ENCODE peak calls at places on chromosomes 13 and 19, in ten cellular contexts. T is tibial artery, H is lung, O is right cardiac atrium, C is lower lobe of right lung, P is thoracic aorta, U is iPS DF 6.9, L is AG04450, R is vagina, G is ascending aorta. Q is an unnamed sample.

GRCh38 chr19:55494172-55494761 is 6.0 kb downstream of the SSC5D start:
- DNase-seq in T (no peak), H (no peak), O (peak), C (peak), P (no peak), U (no peak), L (no peak), R (no peak), G (no peak), Q (no peak)

GRCh38 chr13:104477256-104477655 is 1411.0 kb upstream of the SLC10A2 start:
- DNase-seq in T (no peak), H (no peak), O (no peak), C (no peak), P (no peak), U (no peak), L (no peak), R (no peak), G (no peak), Q (no peak)

GRCh38 chr13:102484329-102484728 is 82.5 kb upstream of the FGF14 start:
- DNase-seq in T (no peak), H (no peak), O (no peak), C (no peak), P (no peak), U (no peak), L (no peak), R (no peak), G (no peak), Q (no peak)

GRCh38 chr19:56764296-56764695 is 76.2 kb downstream of the PEG3 start:
- DNase-seq in T (no peak), H (no peak), O (no peak), C (no peak), P (no peak), U (no peak), L (no peak), R (no peak), G (no peak), Q (no peak)

GRCh38 chr13:98026457-98026857 is 73.0 kb downstream of the IPO5 start:
- DNase-seq in T (no peak), H (no peak), O (no peak), C (no peak), P (no peak), U (no peak), L (no peak), R (no peak), G (no peak), Q (no peak)

GRCh38 chr13:31409678-31410356 is 210.0 kb downstream of the B3GLCT start:
- DNase-seq in T (no peak), H (no peak), O (no peak), C (no peak), P (no peak), U (no peak), L (no peak), R (no peak), G (no peak), Q (no peak)

GRCh38 chr13:23674795-23675640 is 104.8 kb downstream of the TNFRSF19 start:
- DNase-seq in T (no peak), H (no peak), O (no peak), C (no peak), P (no peak), U (no peak), L (peak), R (no peak), G (no peak), Q (no peak)

GRCh38 chr19:8484331-8484894 is 18.0 kb downstream of the PRAM1 start:
- DNase-seq in T (peak), H (peak), O (peak), C (peak), P (no peak), U (no peak), L (no peak), R (no peak), G (no peak), Q (peak)

GRCh38 chr13:111225184-111225583 is 95.3 kb upstream of the TEX29 start:
- DNase-seq in T (no peak), H (no peak), O (no peak), C (no peak), P (no peak), U (no peak), L (no peak), R (no peak), G (no peak), Q (no peak)

GRCh38 chr13:47337781-47338507 is 441.1 kb upstream of the HTR2A start:
- DNase-seq in T (no peak), H (no peak), O (no peak), C (no peak), P (no peak), U (no peak), L (peak), R (no peak), G (no peak), Q (no peak)

GRCh38 chr13:20080377-20081164 is 80.3 kb downstream of the GJA3 start:
- DNase-seq in T (no peak), H (no peak), O (no peak), C (no peak), P (no peak), U (no peak), L (no peak), R (no peak), G (no peak), Q (no peak)
- H3K27ac ChIP-seq in T (no peak), H (no peak), O (peak), C (no peak), P (no peak), U (no peak), L (no peak), R (no peak), G (no peak), Q (no peak)

GRCh38 chr19:18834644-18834984 is 2.9 kb downstream of the UPF1 start:
- DNase-seq in T (no peak), H (no peak), O (no peak), C (no peak), P (no peak), U (no peak), L (no peak), R (no peak), G (no peak), Q (no peak)
- H3K27ac ChIP-seq in T (no peak), H (no peak), O (no peak), C (peak), P (no peak), U (no peak), L (no peak), R (no peak), G (no peak), Q (no peak)

DNA sequence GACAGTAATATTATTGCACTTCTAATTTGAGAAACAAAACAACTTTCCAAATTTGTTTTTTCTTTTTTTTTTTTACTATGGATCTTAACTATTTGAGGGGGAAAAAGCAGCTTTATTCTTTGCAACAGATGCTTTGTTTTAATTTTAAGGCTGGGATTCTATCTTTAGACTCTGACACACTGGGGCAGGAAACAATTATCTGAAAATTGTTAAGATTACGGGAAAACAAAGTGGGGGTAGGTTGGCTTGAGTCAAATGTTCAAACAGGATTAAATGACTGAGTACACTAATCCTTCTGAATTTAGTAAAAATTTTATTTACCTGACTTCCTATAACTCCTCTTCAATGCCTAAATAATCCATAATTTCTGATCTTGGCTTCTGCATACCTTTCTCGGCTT is 543.2 kb downstream of the SLITRK6 start:
- DNase-seq in T (no peak), H (no peak), O (no peak), C (no peak), P (no peak), U (no peak), L (no peak), R (no peak), G (no peak), Q (no peak)
- H3K27ac ChIP-seq in T (no peak), H (no peak), O (no peak), C (no peak), P (no peak), U (no peak), L (no peak), R (no peak), G (no peak), Q (no peak)

GRCh38 chr19:1015782-1016646 is 4.9 kb downstream of the TMEM259 start:
- DNase-seq in T (no peak), H (no peak), O (peak), C (no peak), P (no peak), U (no peak), L (no peak), R (no peak), G (no peak), Q (no peak)
- H3K27ac ChIP-seq in T (no peak), H (peak), O (no peak), C (peak), P (no peak), U (no peak), L (peak), R (peak), G (no peak), Q (no peak)

GRCh38 chr19:49515767-49516166 is 3.3 kb downstream of the FCGRT start:
- DNase-seq in T (peak), H (no peak), O (peak), C (peak), P (no peak), U (no peak), L (no peak), R (no peak), G (peak), Q (peak)

GRCh38 chr19:49514151-49514550 is 1.7 kb downstream of the FCGRT start:
- DNase-seq in T (no peak), H (no peak), O (no peak), C (no peak), P (no peak), U (no peak), L (no peak), R (no peak), G (no peak), Q (no peak)

GRCh38 chr19:49518033-49518432 is 5.6 kb downstream of the FCGRT start:
- DNase-seq in T (no peak), H (no peak), O (no peak), C (no peak), P (no peak), U (no peak), L (no peak), R (no peak), G (no peak), Q (no peak)

GRCh38 chr19:49512970-49513745 is 697 bp downstream of the FCGRT start:
- DNase-seq in T (no peak), H (no peak), O (peak), C (peak), P (no peak), U (no peak), L (no peak), R (no peak), G (no peak), Q (no peak)

GRCh38 chr19:49513746-49514118 is 1.3 kb downstream of the FCGRT start:
- DNase-seq in T (no peak), H (no peak), O (no peak), C (no peak), P (no peak), U (no peak), L (no peak), R (no peak), G (no peak), Q (no peak)
- H3K27ac ChIP-seq in T (peak), H (no peak), O (peak), C (peak), P (peak), U (no peak), L (no peak), R (peak), G (peak), Q (peak)